ENCODE peak calls at places on chromosomes 6 and 20, in four cellular contexts. One of them, this sample, is unnamed.

GRCh38 chr20:7193681-7194080 is 426.2 kb downstream of the BMP2 start:
- DNase-seq in GM06990: no peak
- DNase-seq in AG04450: no peak
- DNase-seq in stomach: no peak
- DNase-seq in this sample: no peak

GRCh38 chr6:119231394-119231793 is 118.2 kb downstream of the MAN1A1 start:
- DNase-seq in GM06990: no peak
- DNase-seq in stomach: no peak
- DNase-seq in AG04450: no peak
- DNase-seq in this sample: no peak

GRCh38 chr6:112180095-112180820 is 74.1 kb downstream of the LAMA4 start:
- DNase-seq in AG04450: peak
- DNase-seq in stomach: no peak
- DNase-seq in GM06990: no peak
- DNase-seq in this sample: peak

GRCh38 chr20:63351811-63352591 is 9.1 kb downstream of the CHRNA4 start:
- DNase-seq in GM06990: no peak
- DNase-seq in AG04450: no peak
- DNase-seq in stomach: no peak
- DNase-seq in this sample: no peak

GRCh38 chr20:56501116-56501515 is 23.4 kb upstream of the FAM209A start:
- DNase-seq in GM06990: no peak
- DNase-seq in AG04450: no peak
- DNase-seq in stomach: no peak
- DNase-seq in this sample: no peak

GRCh38 chr6:147205690-147206600 is 1.7 kb downstream of the STXBP5 start:
- DNase-seq in stomach: no peak
- DNase-seq in GM06990: no peak
- DNase-seq in AG04450: no peak
- DNase-seq in this sample: no peak

GRCh38 chr6:111441678-111442243 is 41.3 kb downstream of the REV3L start:
- DNase-seq in stomach: no peak
- DNase-seq in AG04450: no peak
- DNase-seq in GM06990: no peak
- DNase-seq in this sample: no peak

GRCh38 chr20:18632196-18632789 is 44.4 kb downstream of the DTD1 start:
- DNase-seq in GM06990: peak
- DNase-seq in stomach: peak
- DNase-seq in AG04450: peak
- DNase-seq in this sample: peak

GRCh38 chr20:20369353-20370086 is 1.6 kb downstream of the INSM1 start:
- DNase-seq in GM06990: peak
- DNase-seq in stomach: peak
- DNase-seq in AG04450: no peak
- DNase-seq in this sample: no peak

GRCh38 chr6:105596284-105596755 is 193.4 kb upstream of the PREP start:
- DNase-seq in AG04450: peak
- DNase-seq in GM06990: no peak
- DNase-seq in stomach: no peak
- DNase-seq in this sample: peak

GRCh38 chr20:35093245-35093884 is 758 bp upstream of the TRPC4AP start:
- DNase-seq in GM06990: no peak
- DNase-seq in AG04450: no peak
- DNase-seq in stomach: no peak
- DNase-seq in this sample: peak

GRCh38 chr20:14069796-14070195 is 74.5 kb downstream of the MACROD2 start:
- DNase-seq in AG04450: no peak
- DNase-seq in GM06990: no peak
- DNase-seq in stomach: no peak
- DNase-seq in this sample: no peak

GRCh38 chr6:16704706-16705402 is 56.4 kb downstream of the ATXN1 start:
- DNase-seq in stomach: no peak
- DNase-seq in GM06990: peak
- DNase-seq in AG04450: no peak
- DNase-seq in this sample: no peak

GRCh38 chr20:46563170-46563847 is 12.9 kb upstream of the OCSTAMP start:
- DNase-seq in GM06990: no peak
- DNase-seq in AG04450: no peak
- DNase-seq in stomach: no peak
- DNase-seq in this sample: no peak
- H3K4me3 ChIP-seq in GM06990: no peak
- H3K4me3 ChIP-seq in AG04450: no peak
- H3K4me3 ChIP-seq in stomach: peak
- H3K4me3 ChIP-seq in this sample: no peak

GRCh38 chr6:28769626-28770402 is 154.0 kb downstream of the TRIM27 start:
- DNase-seq in AG04450: no peak
- DNase-seq in stomach: no peak
- DNase-seq in GM06990: no peak
- DNase-seq in this sample: no peak
- TF ChIP-seq CTCF in AG04450: peak
- TF ChIP-seq CTCF in stomach: no peak
- TF ChIP-seq CTCF in GM06990: no peak
- TF ChIP-seq CTCF in this sample: peak

GRCh38 chr6:30463242-30463641 is 26.1 kb upstream of the HLA-E start:
- DNase-seq in GM06990: no peak
- DNase-seq in AG04450: no peak
- DNase-seq in stomach: no peak
- DNase-seq in this sample: no peak

GRCh38 chr6:30463651-30464618 is 25.4 kb upstream of the HLA-E start:
- DNase-seq in AG04450: no peak
- DNase-seq in GM06990: peak
- DNase-seq in stomach: peak
- DNase-seq in this sample: no peak

GRCh38 chr6:30462482-30462881 is 26.8 kb upstream of the HLA-E start:
- DNase-seq in AG04450: no peak
- DNase-seq in stomach: no peak
- DNase-seq in GM06990: no peak
- DNase-seq in this sample: no peak

GRCh38 chr6:30461055-30461454 is 28.3 kb upstream of the HLA-E start:
- DNase-seq in AG04450: no peak
- DNase-seq in GM06990: no peak
- DNase-seq in stomach: no peak
- DNase-seq in this sample: no peak

GRCh38 chr6:30465582-30466306 is 23.6 kb upstream of the HLA-E start:
- DNase-seq in GM06990: no peak
- DNase-seq in AG04450: no peak
- DNase-seq in stomach: no peak
- DNase-seq in this sample: no peak
- H3K4me3 ChIP-seq in GM06990: no peak
- H3K4me3 ChIP-seq in AG04450: peak
- H3K4me3 ChIP-seq in stomach: peak
- H3K4me3 ChIP-seq in this sample: peak

DNA sequence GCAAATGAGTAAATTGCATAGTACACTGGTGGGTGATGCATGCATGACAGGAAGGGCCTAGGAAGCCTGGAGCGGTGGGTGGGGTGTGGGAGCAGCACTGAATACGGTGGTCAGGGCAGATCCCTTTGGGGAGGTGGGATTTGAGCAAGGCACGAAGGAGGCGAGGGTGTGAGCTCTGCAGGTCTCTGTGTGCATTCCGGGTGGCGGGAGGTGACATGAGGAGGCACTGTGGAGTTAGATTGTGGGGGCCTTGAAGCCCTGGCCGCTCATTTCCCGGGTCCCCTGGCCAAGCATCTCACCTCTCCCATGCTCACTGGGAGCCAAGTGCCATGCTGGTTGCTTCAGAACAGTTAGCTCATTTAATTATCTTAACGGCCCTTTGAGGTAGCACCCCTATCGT is 6.2 kb upstream of the SPDEF start:
- DNase-seq in GM06990: no peak
- DNase-seq in AG04450: no peak
- DNase-seq in stomach: no peak
- DNase-seq in this sample: no peak
- TF ChIP-seq CTCF in GM06990: no peak
- TF ChIP-seq CTCF in AG04450: no peak
- TF ChIP-seq CTCF in stomach: no peak
- TF ChIP-seq CTCF in this sample: no peak